ENCODE peak calls at places on chromosomes 6 and 20, in eight cellular contexts. One of them, this sample, is unnamed.
A peak's percentile ranks its signal among the peaks of the same experiment; 100 is the strongest.

GRCh38 chr6:38018755-38019165 is 199.2 kb downstream of the ZFAND3 start:
- DNase-seq in prostate gland: no peak
- DNase-seq in tibial artery: no peak
- DNase-seq in psoas muscle: no peak
- DNase-seq in fibroblast of pulmonary artery: no peak
- DNase-seq in heart left ventricle: no peak
- DNase-seq in hepatocyte: no peak
- DNase-seq in tibial nerve: no peak
- DNase-seq in this sample: no peak

GRCh38 chr6:142045380-142046270 is 87.1 kb upstream of the GJE1 start:
- DNase-seq in tibial nerve: no peak
- DNase-seq in hepatocyte: no peak
- DNase-seq in prostate gland: no peak
- DNase-seq in psoas muscle: no peak
- DNase-seq in heart left ventricle: no peak
- DNase-seq in fibroblast of pulmonary artery: peak; percentile 72
- DNase-seq in tibial artery: no peak
- DNase-seq in this sample: peak; percentile 68

GRCh38 chr6:36195471-36196048 is 984 bp upstream of the BRPF3 start:
- DNase-seq in prostate gland: no peak
- DNase-seq in fibroblast of pulmonary artery: no peak
- DNase-seq in tibial artery: no peak
- DNase-seq in tibial nerve: no peak
- DNase-seq in hepatocyte: no peak
- DNase-seq in psoas muscle: no peak
- DNase-seq in heart left ventricle: no peak
- DNase-seq in this sample: no peak

GRCh38 chr6:20237677-20238460 is 25.6 kb upstream of the MBOAT1 start:
- DNase-seq in tibial artery: no peak
- DNase-seq in heart left ventricle: no peak
- DNase-seq in hepatocyte: no peak
- DNase-seq in tibial nerve: no peak
- DNase-seq in psoas muscle: no peak
- DNase-seq in fibroblast of pulmonary artery: no peak
- DNase-seq in prostate gland: no peak
- DNase-seq in this sample: no peak

GRCh38 chr6:166106076-166106686 is 61.5 kb downstream of the TBXT start:
- DNase-seq in tibial nerve: peak; percentile 62
- DNase-seq in hepatocyte: peak; percentile 86
- DNase-seq in prostate gland: peak; percentile 40
- DNase-seq in heart left ventricle: peak; percentile 63
- DNase-seq in fibroblast of pulmonary artery: peak; percentile 81
- DNase-seq in tibial artery: peak; percentile 68
- DNase-seq in psoas muscle: peak; percentile 68
- DNase-seq in this sample: peak; percentile 78

GRCh38 chr20:9460518-9460917 is 53.9 kb upstream of the LAMP5 start:
- DNase-seq in hepatocyte: no peak
- DNase-seq in prostate gland: no peak
- DNase-seq in heart left ventricle: no peak
- DNase-seq in tibial nerve: no peak
- DNase-seq in tibial artery: no peak
- DNase-seq in psoas muscle: no peak
- DNase-seq in fibroblast of pulmonary artery: peak; percentile 48
- DNase-seq in this sample: peak; percentile 34

GRCh38 chr20:47544240-47544639 is 42.6 kb downstream of the NCOA3 start:
- DNase-seq in prostate gland: no peak
- DNase-seq in fibroblast of pulmonary artery: peak; percentile 38
- DNase-seq in tibial nerve: no peak
- DNase-seq in hepatocyte: no peak
- DNase-seq in psoas muscle: no peak
- DNase-seq in heart left ventricle: no peak
- DNase-seq in tibial artery: no peak
- DNase-seq in this sample: peak; percentile 34

GRCh38 chr6:45647341-45648138 is 269.8 kb upstream of the SUPT3H start:
- DNase-seq in hepatocyte: no peak
- DNase-seq in tibial nerve: no peak
- DNase-seq in heart left ventricle: no peak
- DNase-seq in psoas muscle: no peak
- DNase-seq in prostate gland: no peak
- DNase-seq in fibroblast of pulmonary artery: no peak
- DNase-seq in tibial artery: no peak
- DNase-seq in this sample: no peak

GRCh38 chr20:60999256-60999655 is 252.8 kb upstream of the CDH4 start:
- DNase-seq in psoas muscle: no peak
- DNase-seq in tibial artery: no peak
- DNase-seq in tibial nerve: no peak
- DNase-seq in heart left ventricle: no peak
- DNase-seq in hepatocyte: no peak
- DNase-seq in fibroblast of pulmonary artery: no peak
- DNase-seq in prostate gland: no peak
- DNase-seq in this sample: peak; percentile 61

GRCh38 chr6:27867051-27867940 is 44.9 kb downstream of the OR2B2 start:
- DNase-seq in tibial nerve: no peak
- DNase-seq in fibroblast of pulmonary artery: peak; percentile 83
- DNase-seq in tibial artery: peak; percentile 47
- DNase-seq in heart left ventricle: peak; percentile 70
- DNase-seq in psoas muscle: peak; percentile 56
- DNase-seq in hepatocyte: peak; percentile 83
- DNase-seq in prostate gland: no peak
- DNase-seq in this sample: peak; percentile 78

GRCh38 chr6:128242765-128243403 is 277.5 kb downstream of the PTPRK start:
- DNase-seq in psoas muscle: no peak
- DNase-seq in prostate gland: no peak
- DNase-seq in heart left ventricle: no peak
- DNase-seq in tibial nerve: no peak
- DNase-seq in hepatocyte: no peak
- DNase-seq in fibroblast of pulmonary artery: peak; percentile 60
- DNase-seq in tibial artery: no peak
- DNase-seq in this sample: peak; percentile 75

GRCh38 chr20:25992146-25992545 is 295.5 kb upstream of the ZNF337 start:
- DNase-seq in prostate gland: no peak
- DNase-seq in tibial artery: no peak
- DNase-seq in tibial nerve: no peak
- DNase-seq in fibroblast of pulmonary artery: no peak
- DNase-seq in hepatocyte: no peak
- DNase-seq in heart left ventricle: no peak
- DNase-seq in psoas muscle: no peak
- DNase-seq in this sample: no peak

GRCh38 chr6:144151010-144151727 is 852 bp downstream of the STX11 start:
- DNase-seq in hepatocyte: peak; percentile 28
- DNase-seq in tibial artery: no peak
- DNase-seq in prostate gland: no peak
- DNase-seq in heart left ventricle: no peak
- DNase-seq in tibial nerve: no peak
- DNase-seq in psoas muscle: no peak
- DNase-seq in fibroblast of pulmonary artery: peak; percentile 16
- DNase-seq in this sample: peak; percentile 16

GRCh38 chr6:169097336-169098052 is 156.2 kb downstream of the THBS2 start:
- DNase-seq in heart left ventricle: no peak
- DNase-seq in fibroblast of pulmonary artery: peak; percentile 97
- DNase-seq in psoas muscle: no peak
- DNase-seq in prostate gland: no peak
- DNase-seq in hepatocyte: peak; percentile 12
- DNase-seq in tibial artery: no peak
- DNase-seq in tibial nerve: no peak
- DNase-seq in this sample: peak; percentile 97

GRCh38 chr20:44692932-44693476 is 22.2 kb upstream of the CCN5 start:
- DNase-seq in tibial artery: peak; percentile 96
- DNase-seq in heart left ventricle: peak; percentile 84
- DNase-seq in tibial nerve: peak; percentile 71
- DNase-seq in hepatocyte: peak; percentile 86
- DNase-seq in prostate gland: no peak
- DNase-seq in fibroblast of pulmonary artery: peak; percentile 92
- DNase-seq in psoas muscle: peak; percentile 86
- DNase-seq in this sample: peak; percentile 98

DNA sequence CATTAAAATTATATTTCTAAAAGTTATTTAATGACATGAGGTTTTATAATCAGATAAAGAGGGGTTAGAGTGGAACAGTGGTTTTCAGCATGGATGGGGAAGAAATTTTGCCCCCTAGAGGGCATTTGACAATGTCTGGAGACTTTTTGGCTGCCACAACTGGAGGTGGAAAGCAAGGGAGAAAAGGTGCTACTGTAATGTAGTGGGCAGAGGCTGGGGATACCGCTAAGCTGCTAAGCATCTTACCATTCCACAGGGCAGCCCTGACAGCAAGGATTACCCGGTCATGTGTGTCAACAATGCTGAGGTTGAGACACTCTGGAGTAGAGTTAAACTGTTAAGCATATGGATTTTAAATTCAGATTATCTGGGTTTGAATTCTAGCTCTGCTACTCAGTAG is 52.9 kb upstream of the FABP7 start:
- DNase-seq in hepatocyte: peak; percentile 29
- DNase-seq in psoas muscle: no peak
- DNase-seq in prostate gland: no peak
- DNase-seq in tibial nerve: no peak
- DNase-seq in heart left ventricle: no peak
- DNase-seq in tibial artery: no peak
- DNase-seq in fibroblast of pulmonary artery: peak; percentile 33
- DNase-seq in this sample: peak; percentile 46
- TF ChIP-seq CTCF in hepatocyte: peak; percentile 43
- TF ChIP-seq CTCF in psoas muscle: peak; percentile 33
- TF ChIP-seq CTCF in prostate gland: no peak
- TF ChIP-seq CTCF in tibial nerve: peak; percentile 10
- TF ChIP-seq CTCF in heart left ventricle: no peak
- TF ChIP-seq CTCF in tibial artery: peak; percentile 13
- TF ChIP-seq CTCF in fibroblast of pulmonary artery: peak; percentile 73
- TF ChIP-seq CTCF in this sample: peak; percentile 69

DNA sequence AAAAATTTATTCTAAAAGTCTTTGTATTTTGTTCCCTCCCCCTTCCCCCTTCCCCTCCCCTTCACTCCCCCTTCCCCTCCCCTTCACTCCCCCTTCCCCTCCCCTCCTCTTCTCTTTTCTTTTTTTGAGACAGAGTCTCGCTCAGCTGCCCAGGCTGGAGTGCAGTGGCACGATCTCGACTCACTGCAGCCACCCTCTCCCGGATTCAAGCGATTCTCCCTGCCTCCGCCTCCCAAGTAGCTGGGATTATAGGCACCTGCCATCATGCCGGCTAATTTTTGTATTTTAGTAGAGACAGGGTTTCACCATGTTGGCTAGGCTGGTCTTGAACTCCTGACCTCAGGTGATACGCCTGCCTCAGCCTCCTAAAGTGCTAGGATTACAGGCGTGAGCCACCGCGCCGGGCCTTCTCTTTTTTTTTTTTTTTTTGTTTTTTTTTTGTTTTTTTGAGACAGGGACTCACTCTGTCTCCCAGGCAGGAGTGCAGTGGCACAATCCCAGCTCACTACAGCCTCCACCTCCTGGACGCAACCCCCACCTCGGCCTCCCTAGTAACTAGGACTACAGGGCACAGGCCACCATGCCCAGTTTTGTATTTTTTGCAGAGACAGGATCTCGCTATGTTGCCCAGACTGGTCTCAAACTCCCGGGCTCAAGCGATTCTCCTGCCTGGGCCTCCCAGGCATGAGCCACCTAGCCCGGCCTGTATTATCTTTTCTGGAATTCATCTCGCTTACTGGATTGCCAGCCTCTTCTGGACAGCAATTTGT is 1.1 kb upstream of the AFG1L start:
- DNase-seq in tibial nerve: no peak
- DNase-seq in heart left ventricle: peak; percentile 25
- DNase-seq in tibial artery: no peak
- DNase-seq in psoas muscle: no peak
- DNase-seq in fibroblast of pulmonary artery: no peak
- DNase-seq in prostate gland: no peak
- DNase-seq in hepatocyte: no peak
- DNase-seq in this sample: no peak
- H3K4me3 ChIP-seq in tibial nerve: peak overlapping the region; percentile 73
- H3K4me3 ChIP-seq in heart left ventricle: peak overlapping the region; percentile 84
- H3K4me3 ChIP-seq in tibial artery: no peak overlapping the region
- H3K4me3 ChIP-seq in psoas muscle: peak overlapping the region; percentile 89
- H3K4me3 ChIP-seq in fibroblast of pulmonary artery: no peak overlapping the region
- H3K4me3 ChIP-seq in prostate gland: no peak overlapping the region
- H3K4me3 ChIP-seq in hepatocyte: peak overlapping the region; percentile 34
- H3K4me3 ChIP-seq in this sample: no peak overlapping the region

GRCh38 chr20:33210371-33210770 is 6.8 kb upstream of the BPIFA3 start:
- DNase-seq in tibial nerve: no peak
- DNase-seq in prostate gland: no peak
- DNase-seq in fibroblast of pulmonary artery: no peak
- DNase-seq in tibial artery: no peak
- DNase-seq in hepatocyte: no peak
- DNase-seq in psoas muscle: no peak
- DNase-seq in heart left ventricle: no peak
- DNase-seq in this sample: no peak

GRCh38 chr20:33209789-33210188 is 7.4 kb upstream of the BPIFA3 start:
- DNase-seq in tibial artery: peak; percentile 35
- DNase-seq in heart left ventricle: peak; percentile 66
- DNase-seq in fibroblast of pulmonary artery: peak; percentile 66
- DNase-seq in prostate gland: peak; percentile 43
- DNase-seq in hepatocyte: peak; percentile 94
- DNase-seq in tibial nerve: peak; percentile 14
- DNase-seq in psoas muscle: peak; percentile 38
- DNase-seq in this sample: peak; percentile 61

GRCh38 chr20:33217052-33217451 is at the start of gene BPIFA3:
- DNase-seq in heart left ventricle: no peak
- DNase-seq in tibial artery: no peak
- DNase-seq in tibial nerve: no peak
- DNase-seq in psoas muscle: no peak
- DNase-seq in fibroblast of pulmonary artery: no peak
- DNase-seq in hepatocyte: no peak
- DNase-seq in prostate gland: no peak
- DNase-seq in this sample: no peak

GRCh38 chr20:33211817-33212424 is 5.2 kb upstream of the BPIFA3 start:
- DNase-seq in heart left ventricle: no peak
- DNase-seq in tibial artery: no peak
- DNase-seq in hepatocyte: peak; percentile 88
- DNase-seq in fibroblast of pulmonary artery: peak; percentile 46
- DNase-seq in psoas muscle: no peak
- DNase-seq in tibial nerve: no peak
- DNase-seq in prostate gland: peak; percentile 55
- DNase-seq in this sample: peak; percentile 18
- TF ChIP-seq CTCF in heart left ventricle: no peak
- TF ChIP-seq CTCF in tibial artery: no peak
- TF ChIP-seq CTCF in hepatocyte: peak; percentile 70
- TF ChIP-seq CTCF in fibroblast of pulmonary artery: peak; percentile 49
- TF ChIP-seq CTCF in psoas muscle: no peak
- TF ChIP-seq CTCF in tibial nerve: no peak
- TF ChIP-seq CTCF in prostate gland: peak; percentile 37
- TF ChIP-seq CTCF in this sample: peak; percentile 37

DNA sequence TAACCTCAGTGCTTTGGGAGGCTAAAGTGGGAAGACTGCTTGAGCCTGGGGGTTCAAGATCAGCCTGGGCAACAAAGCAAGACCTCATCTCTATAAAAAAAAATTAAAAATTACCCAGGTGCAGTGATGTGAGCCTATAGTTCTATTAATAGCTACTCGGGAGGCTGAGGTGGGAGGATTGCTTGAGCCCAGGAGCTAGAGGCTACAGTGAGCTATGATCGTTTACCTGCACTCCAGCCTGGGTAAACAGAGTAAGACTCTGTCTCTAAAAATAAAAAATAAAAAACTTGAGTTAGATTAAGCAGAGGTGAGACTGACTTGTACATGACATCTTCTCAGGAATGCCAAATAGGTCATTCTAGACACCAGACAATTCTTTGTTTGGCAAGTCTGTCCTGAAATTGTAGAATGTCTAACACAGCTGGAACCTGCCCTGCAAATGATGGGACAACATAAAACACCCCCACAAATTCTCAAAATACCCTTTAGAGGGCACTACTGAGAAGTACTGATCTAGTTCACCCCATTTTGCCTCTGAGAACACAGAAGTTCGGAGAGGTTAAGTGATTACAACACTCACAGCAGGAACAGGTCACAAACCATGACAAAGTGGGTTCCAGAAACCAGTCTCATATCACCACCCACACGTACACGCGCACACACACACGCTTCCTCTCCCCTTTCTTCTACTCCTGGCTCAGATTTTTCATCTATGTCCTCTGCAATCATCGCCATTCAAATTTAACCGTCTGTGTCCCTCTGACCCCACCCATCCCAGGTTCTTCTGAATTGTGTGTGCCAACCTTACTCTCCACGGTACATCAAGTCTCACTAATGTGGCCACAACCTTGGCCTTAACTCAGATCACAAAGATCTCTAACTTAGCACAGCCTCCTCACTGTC is 38.3 kb downstream of the ARHGAP18 start:
- DNase-seq in tibial nerve: no peak
- DNase-seq in fibroblast of pulmonary artery: no peak
- DNase-seq in heart left ventricle: no peak
- DNase-seq in hepatocyte: no peak
- DNase-seq in tibial artery: no peak
- DNase-seq in psoas muscle: no peak
- DNase-seq in prostate gland: no peak
- DNase-seq in this sample: no peak
- H3K4me3 ChIP-seq in tibial nerve: no peak overlapping the region
- H3K4me3 ChIP-seq in fibroblast of pulmonary artery: no peak overlapping the region
- H3K4me3 ChIP-seq in heart left ventricle: no peak overlapping the region
- H3K4me3 ChIP-seq in hepatocyte: no peak overlapping the region
- H3K4me3 ChIP-seq in tibial artery: no peak overlapping the region
- H3K4me3 ChIP-seq in psoas muscle: no peak overlapping the region
- H3K4me3 ChIP-seq in prostate gland: no peak overlapping the region
- H3K4me3 ChIP-seq in this sample: no peak overlapping the region

This sample was measured in fibroblast of the aortic adventitia.